ENCODE peak calls at places on chromosome 14, in five cellular contexts. S is ovary, M is tibial nerve, Q is A549, E is stomach. R is an unnamed sample.
A peak's percentile ranks its signal among the peaks of the same experiment; 100 is the strongest.

GRCh38 chr14:78673845-78674244 is 503.7 kb downstream of the NRXN3 start:
- DNase-seq in M (no peak), Q (no peak), S (no peak), E (no peak), R (no peak)

GRCh38 chr14:44107156-44107555 is 399.9 kb downstream of the FSCB start:
- DNase-seq in M (no peak), Q (no peak), S (no peak), E (no peak), R (no peak)

GRCh38 chr14:64654931-64655330 is 49.3 kb upstream of the PLEKHG3 start:
- DNase-seq in E (no peak), S (no peak), M (no peak), Q (no peak), R (no peak)

GRCh38 chr14:85527458-85527857 is 2.5 kb upstream of the FLRT2 start:
- DNase-seq in S (no peak), Q (no peak), E (no peak), M (no peak), R (no peak)

GRCh38 chr14:100588671-100589070 is 1.5 kb upstream of the BEGAIN start:
- DNase-seq in E (no peak), S (no peak), Q (no peak), M (no peak), R (peak; percentile 32)

GRCh38 chr14:99119554-99119953 is 152.4 kb downstream of the BCL11B start:
- DNase-seq in Q (no peak), M (no peak), E (peak; percentile 4), S (no peak), R (no peak)

GRCh38 chr14:33812596-33812995 is 138.3 kb downstream of the EGLN3 start:
- DNase-seq in Q (no peak), M (no peak), S (no peak), E (no peak), R (no peak)

GRCh38 chr14:73438993-73439392 is 19.4 kb downstream of the NUMB start:
- DNase-seq in M (no peak), S (no peak), E (no peak), Q (no peak), R (no peak)

GRCh38 chr14:80223696-80224465 is 12.6 kb upstream of the DIO2 start:
- DNase-seq in Q (no peak), S (no peak), E (no peak), M (no peak), R (no peak)

GRCh38 chr14:27528328-27528727 is 930.5 kb upstream of the NOVA1 start:
- DNase-seq in S (no peak), Q (peak; percentile 13), E (no peak), M (no peak), R (no peak)

GRCh38 chr14:65637780-65638179 is 225.2 kb downstream of the FUT8 start:
- DNase-seq in Q (no peak), M (no peak), S (no peak), E (no peak), R (no peak)

GRCh38 chr14:69321601-69322330 is 61.8 kb downstream of the GALNT16 start:
- DNase-seq in S (peak; percentile 44), E (no peak), Q (no peak), M (no peak), R (peak; percentile 62)

GRCh38 chr14:99633913-99634312 is 11.0 kb upstream of the HHIPL1 start:
- DNase-seq in M (no peak), S (no peak), Q (no peak), E (no peak), R (no peak)

GRCh38 chr14:58501214-58501816 is 73.8 kb downstream of the KIAA0586 start:
- DNase-seq in S (no peak), Q (peak; percentile 21), E (no peak), M (no peak), R (no peak)

GRCh38 chr14:75070383-75070782 is 942 bp downstream of the ZC2HC1C start:
- DNase-seq in S (peak; percentile 42), E (no peak), M (no peak), Q (no peak), R (peak; percentile 92)

GRCh38 chr14:80448267-80448666 is 237.0 kb upstream of the DIO2 start:
- DNase-seq in Q (no peak), S (no peak), M (no peak), E (no peak), R (no peak)

DNA sequence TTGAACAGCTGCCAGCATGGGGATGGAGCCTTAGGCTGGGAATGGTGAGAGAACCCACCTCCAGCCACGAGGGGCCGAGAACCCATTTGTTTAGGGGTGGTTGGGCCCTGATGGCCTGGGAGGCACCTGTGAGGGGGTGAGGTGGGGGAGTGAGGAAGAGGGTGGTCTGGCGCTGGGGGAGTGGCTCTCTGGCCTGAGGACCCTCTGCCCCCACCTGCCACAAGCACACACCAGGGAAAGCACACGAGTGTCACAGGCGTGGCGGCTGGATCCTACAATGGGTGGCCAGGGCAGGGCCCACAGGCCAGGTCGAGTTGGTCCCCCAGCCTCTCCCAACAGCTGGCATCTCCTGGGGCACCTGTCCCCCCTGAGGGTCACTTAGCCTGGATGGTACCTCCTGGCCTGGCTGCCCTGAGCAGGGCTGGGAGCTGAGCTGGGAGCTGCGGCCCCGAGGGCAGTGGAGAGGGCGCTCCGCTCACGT is 340.5 kb downstream of the TMEM121 start:
- DNase-seq in S (peak; percentile 3), M (peak; percentile 6), E (peak; percentile 15), Q (no peak), R (peak; percentile 55)
- H3K9me3 ChIP-seq in S (no peaks in the 10 kb centered on the region), M (peaks cover 32% of the 10 kb centered on the region), E (no peaks in the 10 kb centered on the region), Q (no peaks in the 10 kb centered on the region), R (no peaks in the 10 kb centered on the region)

DNA sequence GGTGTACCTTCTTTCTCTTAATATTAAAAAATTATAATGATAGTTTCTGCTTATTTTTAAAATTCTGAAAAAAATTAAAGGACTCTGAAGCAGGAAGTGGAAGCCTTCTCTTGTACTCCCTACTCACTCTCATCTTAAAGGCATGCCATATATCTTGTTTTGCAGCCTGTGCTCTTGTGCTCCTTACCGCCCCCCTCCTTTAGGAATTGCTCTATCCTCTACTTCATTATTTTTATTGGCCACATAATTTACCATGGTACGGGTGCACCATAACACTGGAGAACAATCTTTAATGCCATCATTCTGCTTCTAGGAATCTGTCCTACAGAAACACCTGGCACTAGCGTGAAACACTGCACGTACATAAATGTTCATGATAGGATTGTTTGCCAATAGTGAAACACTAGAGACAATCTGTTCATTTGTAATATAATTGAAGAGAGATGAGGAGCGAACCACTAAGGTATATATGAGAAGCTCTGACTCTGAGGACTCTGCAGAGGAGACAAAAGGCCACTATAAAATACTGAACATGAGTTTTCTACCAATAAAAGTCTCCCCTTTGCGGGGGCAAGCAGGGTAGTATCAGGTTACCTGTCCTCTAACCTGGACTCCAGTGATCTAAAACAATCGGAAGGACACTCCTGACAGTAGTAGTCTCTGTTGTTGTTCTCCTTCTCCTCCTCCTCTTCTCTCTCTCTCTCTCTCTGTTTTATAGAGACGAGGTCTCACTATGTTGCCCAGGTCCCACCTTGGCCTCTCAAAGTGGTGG is 6.3 kb upstream of the NYNRIN start:
- DNase-seq in M (no peak), E (no peak), Q (peak; percentile 62), S (no peak), R (no peak)
- TF ChIP-seq CTCF in M (no peak), E (no peak), Q (peak; percentile 21), S (no peak), R (no peak)

GRCh38 chr14:20613094-20614037 is 22.2 kb upstream of the RNASE12 start:
- DNase-seq in Q (peak; percentile 87), E (peak; percentile 82), M (peak; percentile 66), S (peak; percentile 88), R (peak; percentile 93)
- TF ChIP-seq EP300 in Q (no peak), E (no peak), M (peak; percentile 67), S (no peak), R (no peak)

DNA sequence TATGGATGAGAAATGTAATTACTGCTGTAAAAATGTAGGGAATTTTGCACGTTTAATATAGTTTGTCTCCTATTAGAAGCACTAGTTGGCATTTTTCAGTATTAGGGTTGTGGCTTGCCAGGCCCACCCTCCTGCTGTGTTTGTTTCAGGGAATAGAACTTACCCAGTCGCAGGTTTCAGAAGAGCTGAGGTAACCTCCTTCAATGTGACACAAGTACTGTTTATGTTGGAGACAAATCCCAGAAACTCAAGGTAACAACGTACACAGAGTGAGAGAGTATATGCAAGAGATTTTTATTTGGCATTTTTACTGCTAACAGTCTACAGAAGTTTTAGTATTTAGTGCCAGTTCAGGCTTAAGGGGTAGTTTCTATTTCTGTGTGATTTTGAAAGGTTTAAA is 284.3 kb downstream of the RAD51B start:
- DNase-seq in E (no peak), Q (no peak), S (no peak), M (no peak), R (peak; percentile 73)
- H3K9me3 ChIP-seq in E (peaks cover 8% of the 10 kb centered on the region), Q (peaks cover 45% of the 10 kb centered on the region), S (peaks cover 3% of the 10 kb centered on the region), M (peaks cover 19% of the 10 kb centered on the region), R (peaks cover 8% of the 10 kb centered on the region)

DNA sequence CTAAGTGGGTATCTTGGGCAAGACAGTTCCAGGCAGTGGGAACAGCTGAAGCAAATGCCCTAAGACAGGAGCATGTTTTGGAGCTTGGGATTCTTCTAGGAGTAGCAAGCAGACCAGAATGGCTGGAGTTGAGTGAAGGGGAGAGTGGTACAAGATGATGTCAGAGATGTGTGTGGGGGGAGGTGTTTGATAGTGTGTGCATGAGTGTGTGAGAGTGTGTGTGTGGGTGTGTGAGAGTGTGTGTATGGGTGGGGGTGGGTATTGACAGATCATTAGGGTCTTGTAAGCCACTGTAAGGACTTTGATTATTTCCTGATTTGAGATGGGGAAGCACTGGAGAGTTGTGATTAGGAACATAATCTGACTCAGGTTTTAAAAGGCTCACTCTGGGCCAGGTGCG is 78.4 kb downstream of the TTC8 start:
- DNase-seq in E (no peak), M (no peak), S (no peak), Q (no peak), R (no peak)
- TF ChIP-seq CTCF in E (no peak), M (no peak), S (no peak), Q (no peak), R (no peak)

GRCh38 chr14:67167420-67168109 is 21.7 kb upstream of the GARIN2 start:
- DNase-seq in M (no peak), E (no peak), S (no peak), Q (no peak), R (no peak)
- TF ChIP-seq EP300 in M (no peak), E (no peak), S (no peak), Q (no peak), R (no peak)

R was measured in sigmoid colon.